ENCODE peak calls at places on chromosomes 11 and 22, in six cellular contexts. H is cardiac fibroblast, K is HL-60, W is breast epithelium, O is bronchial epithelial cell, X is WTC11. R is an unnamed sample.
A peak's percentile ranks its signal among the peaks of the same experiment; 100 is the strongest.

GRCh38 chr11:87252869-87253268 is 215.1 kb downstream of the TMEM135 start:
- DNase-seq in K (no peak), X (no peak), W (no peak), O (peak; percentile 29), H (peak; percentile 54), R (no peak)

GRCh38 chr22:40511604-40512003 is 124.9 kb downstream of the MRTFA start:
- DNase-seq in K (no peak), O (no peak), X (no peak), H (no peak), W (no peak), R (no peak)

GRCh38 chr11:103696130-103696529 is 340.3 kb upstream of the DDI1 start:
- DNase-seq in K (no peak), O (no peak), H (no peak), W (no peak), X (no peak), R (no peak)

GRCh38 chr11:116813781-116814471 is 9.2 kb downstream of the APOA4 start:
- DNase-seq in W (peak; percentile 5), X (no peak), K (no peak), H (peak; percentile 45), O (no peak), R (no peak)

GRCh38 chr11:3130269-3131071 is 34.6 kb downstream of the OSBPL5 start:
- DNase-seq in K (no peak), W (peak; percentile 71), X (peak; percentile 15), H (no peak), O (peak; percentile 89), R (no peak)

GRCh38 chr22:25406510-25407210 is 157.8 kb upstream of the GRK3 start:
- DNase-seq in K (peak; percentile 76), W (no peak), O (no peak), X (no peak), H (no peak), R (no peak)

GRCh38 chr11:75147875-75148263 is 3.0 kb upstream of the SLCO2B1 start:
- DNase-seq in O (no peak), W (no peak), H (no peak), X (no peak), K (no peak), R (peak; percentile 55)

GRCh38 chr11:34226210-34226609 is 120.8 kb downstream of the NAT10 start:
- DNase-seq in O (no peak), X (no peak), W (no peak), H (no peak), K (no peak), R (no peak)

GRCh38 chr22:30036656-30037055 is 43.6 kb upstream of the HORMAD2 start:
- DNase-seq in O (peak; percentile 50), K (no peak), H (peak; percentile 40), W (no peak), X (no peak), R (no peak)

GRCh38 chr11:67422894-67423293 is 5.4 kb upstream of the RPS6KB2 start:
- DNase-seq in W (no peak), X (no peak), H (no peak), O (peak; percentile 78), K (no peak), R (no peak)

GRCh38 chr11:114279778-114280532 is 16.2 kb upstream of the NNMT start:
- DNase-seq in K (no peak), W (no peak), O (peak; percentile 56), X (no peak), H (peak; percentile 84), R (peak; percentile 21)

GRCh38 chr22:23418159-23418788 is 161.8 kb downstream of the IGLL1 start:
- DNase-seq in H (no peak), W (no peak), K (no peak), O (no peak), X (no peak), R (no peak)

GRCh38 chr11:128480066-128480465 is 107.3 kb downstream of the ETS1 start:
- DNase-seq in H (no peak), X (no peak), O (no peak), W (no peak), K (no peak), R (no peak)

GRCh38 chr11:78548911-78549572 is 25.6 kb downstream of the NARS2 start:
- DNase-seq in H (no peak), X (no peak), W (no peak), K (no peak), O (no peak), R (no peak)

GRCh38 chr11:60182546-60183330 is at the start of gene MS4A6A:
- DNase-seq in K (peak; percentile 75), X (no peak), O (peak; percentile 44), W (no peak), H (no peak), R (no peak)

GRCh38 chr11:30753994-30754393 is 167.8 kb upstream of the MPPED2 start:
- DNase-seq in K (no peak), O (no peak), X (no peak), W (no peak), H (no peak), R (no peak)

GRCh38 chr11:65650547-65651338 is 12.0 kb downstream of the RELA start:
- DNase-seq in W (peak; percentile 91), K (no peak), X (no peak), O (peak; percentile 65), H (no peak), R (no peak)

GRCh38 chr11:77091146-77091940 is 11.3 kb upstream of the OMP start:
- DNase-seq in W (peak; percentile 84), X (peak; percentile 94), K (peak; percentile 25), O (peak; percentile 70), H (peak; percentile 75), R (peak; percentile 76)

GRCh38 chr22:44147821-44148574 is 32.7 kb upstream of the PARVG start:
- DNase-seq in X (peak; percentile 84), O (no peak), K (no peak), W (no peak), H (no peak), R (no peak)

GRCh38 chr11:85827768-85828639 is 17.1 kb upstream of the SYTL2 start:
- DNase-seq in H (peak; percentile 87), K (no peak), O (peak; percentile 89), W (no peak), X (no peak), R (no peak)

GRCh38 chr11:1258401-1259075 is 35.7 kb downstream of the MUC5B start:
- DNase-seq in X (no peak), O (no peak), H (no peak), W (no peak), K (no peak), R (no peak)

GRCh38 chr22:48919187-48919590 is 908.5 kb downstream of the BRD1 start:
- DNase-seq in K (no peak), O (no peak), X (no peak), W (no peak), H (no peak), R (no peak)

GRCh38 chr11:18836415-18836814 is 44.8 kb upstream of the PTPN5 start:
- DNase-seq in O (peak; percentile 12), K (no peak), X (peak; percentile 22), H (peak; percentile 9), W (no peak), R (no peak)

GRCh38 chr22:20259336-20259705 is 8.8 kb downstream of the RTN4R start:
- DNase-seq in K (no peak), X (no peak), H (no peak), W (no peak), O (no peak), R (no peak)

GRCh38 chr22:20256562-20257473 is 11.3 kb downstream of the RTN4R start:
- DNase-seq in W (no peak), X (no peak), H (no peak), K (no peak), O (no peak), R (no peak)

GRCh38 chr22:20257474-20258299 is 10.4 kb downstream of the RTN4R start:
- DNase-seq in K (no peak), H (no peak), W (no peak), O (no peak), X (no peak), R (no peak)

GRCh38 chr22:20260071-20260722 is 7.9 kb downstream of the RTN4R start:
- DNase-seq in W (no peak), O (no peak), X (no peak), K (no peak), H (no peak), R (no peak)

GRCh38 chr22:20258584-20259335 is 9.4 kb downstream of the RTN4R start:
- DNase-seq in W (no peak), H (no peak), X (peak; percentile 49), K (no peak), O (no peak), R (no peak)
- TF ChIP-seq CTCF in W (no peak), H (peak; percentile 34), X (peak; percentile 32), K (no peak), O (peak; percentile 23), R (no peak)

GRCh38 chr22:38437416-38437815 is 17.6 kb downstream of the KCNJ4 start:
- DNase-seq in H (no peak), K (no peak), W (no peak), O (peak; percentile 13), X (no peak), R (no peak)

GRCh38 chr22:38436629-38437395 is 18.2 kb downstream of the KCNJ4 start:
- DNase-seq in W (no peak), X (no peak), H (no peak), K (no peak), O (no peak), R (no peak)

GRCh38 chr22:38435960-38436359 is 19.0 kb downstream of the KCNJ4 start:
- DNase-seq in O (no peak), W (no peak), K (no peak), X (no peak), H (no peak), R (no peak)

GRCh38 chr22:38433871-38434270 is 21.1 kb downstream of the KCNJ4 start:
- DNase-seq in X (no peak), W (no peak), H (no peak), K (no peak), O (no peak), R (no peak)

DNA sequence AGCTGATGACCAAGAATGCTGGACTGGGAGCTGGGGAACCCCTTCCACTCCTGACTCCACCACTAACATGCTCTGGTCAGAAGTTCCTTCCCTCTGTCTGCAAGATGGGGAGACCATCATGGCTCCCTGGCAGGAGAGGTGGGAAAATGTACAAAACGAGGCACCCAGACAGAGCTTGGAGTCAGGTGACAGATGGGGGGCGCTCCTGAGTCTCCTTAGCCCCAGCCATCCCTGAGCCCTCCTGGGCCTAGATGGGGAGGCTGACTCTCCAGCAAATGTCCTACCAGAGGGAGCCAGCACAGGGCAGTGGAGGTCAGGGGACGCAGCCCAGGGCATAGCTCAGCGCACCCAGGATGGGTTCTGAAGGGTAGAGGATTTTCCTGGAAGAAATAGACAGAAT is 20.0 kb downstream of the KCNJ4 start:
- DNase-seq in K (no peak), H (no peak), W (no peak), X (peak; percentile 75), O (no peak), R (no peak)
- TF ChIP-seq CTCF in K (no peak), H (no peak), W (no peak), X (peak; percentile 35), O (no peak), R (no peak)

DNA sequence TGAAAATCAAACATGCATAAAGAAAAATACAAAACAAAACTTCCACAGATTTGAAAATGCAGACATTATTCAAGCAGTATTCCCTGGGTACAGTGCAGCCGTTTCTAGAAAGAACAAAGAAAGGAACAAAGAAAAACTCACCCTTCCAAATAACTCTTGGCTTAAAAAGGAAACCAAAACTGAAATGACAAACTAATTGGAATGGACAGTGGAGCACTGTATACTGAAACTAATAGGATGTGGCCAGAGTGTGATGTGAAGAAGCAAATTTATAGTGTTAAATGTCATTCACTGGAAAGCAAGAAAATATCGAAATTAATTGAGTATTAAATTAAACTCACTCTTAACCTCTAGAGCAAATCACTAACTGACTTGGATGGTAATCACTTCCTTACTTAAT is 55.4 kb downstream of the QSER1 start:
- DNase-seq in H (no peak), W (no peak), X (no peak), O (no peak), K (no peak), R (no peak)
- TF ChIP-seq CTCF in H (no peak), W (no peak), X (no peak), O (no peak), K (no peak), R (no peak)

GRCh38 chr11:101456812-101457211 is 127.0 kb downstream of the TRPC6 start:
- DNase-seq in H (peak; percentile 56), X (no peak), W (no peak), K (no peak), O (peak; percentile 55), R (no peak)
- TF ChIP-seq CTCF in H (peak; percentile 32), X (no peak), W (no peak), K (no peak), O (no peak), R (no peak)